ENCODE peak calls at places on chromosome 20, in five cellular contexts. F, G, Y, L and R are unnamed samples. For H3K9me3, the result is how much of the 10 kb centered on the place peaks cover.

GRCh38 chr20:64161595-64162238 is 2.5 kb upstream of the MYT1 start:
- DNase-seq in F (peak), G (peak), Y (no peak), L (no peak), R (no peak)

GRCh38 chr20:46713957-46714834 is 4.7 kb downstream of the SLC2A10 start:
- DNase-seq in F (no peak), G (no peak), Y (no peak), L (no peak), R (no peak)

GRCh38 chr20:50537546-50538201 is 27.5 kb downstream of the PTPN1 start:
- DNase-seq in F (no peak), G (no peak), Y (no peak), L (no peak), R (no peak)

GRCh38 chr20:30593572-30593971 is 663.9 kb upstream of the DEFB115 start:
- DNase-seq in F (no peak), G (no peak), Y (peak), L (no peak), R (no peak)

GRCh38 chr20:37801921-37802320 is 101.0 kb upstream of the VSTM2L start:
- DNase-seq in F (no peak), G (no peak), Y (no peak), L (no peak), R (no peak)

GRCh38 chr20:43963872-43964791 is 49.5 kb downstream of the TOX2 start:
- DNase-seq in F (no peak), G (no peak), Y (no peak), L (no peak), R (no peak)

GRCh38 chr20:64188682-64189529 is 24.7 kb downstream of the MYT1 start:
- DNase-seq in F (no peak), G (peak), Y (no peak), L (no peak), R (no peak)

GRCh38 chr20:37394543-37395410 is 48.8 kb downstream of the SRC start:
- DNase-seq in F (no peak), G (no peak), Y (no peak), L (no peak), R (no peak)

GRCh38 chr20:57625978-57626377 is 5.8 kb upstream of the ZBP1 start:
- DNase-seq in F (no peak), G (no peak), Y (no peak), L (no peak), R (no peak)

GRCh38 chr20:14481863-14482262 is 144.5 kb upstream of the FLRT3 start:
- DNase-seq in F (no peak), G (no peak), Y (no peak), L (no peak), R (no peak)

GRCh38 chr20:50519036-50519780 is 9.0 kb downstream of the PTPN1 start:
- DNase-seq in F (no peak), G (no peak), Y (no peak), L (no peak), R (no peak)

GRCh38 chr20:57947421-57948176 is 237.8 kb upstream of the PMEPA1 start:
- DNase-seq in F (no peak), G (no peak), Y (no peak), L (no peak), R (no peak)

GRCh38 chr20:58330692-58331091 is 21.2 kb downstream of the RAB22A start:
- DNase-seq in F (no peak), G (no peak), Y (peak), L (no peak), R (no peak)

GRCh38 chr20:61539706-61540360 is 287.8 kb downstream of the CDH4 start:
- DNase-seq in F (no peak), G (no peak), Y (no peak), L (no peak), R (no peak)

GRCh38 chr20:32285621-32286334 is 8.3 kb downstream of the KIF3B start:
- DNase-seq in F (no peak), G (peak), Y (no peak), L (no peak), R (no peak)
- TF ChIP-seq EP300 in F (no peak), G (no peak), Y (no peak), L (no peak), R (no peak)

GRCh38 chr20:62708591-62709536 is at the start of gene NTSR1:
- DNase-seq in F (peak), G (peak), Y (no peak), L (no peak), R (no peak)
- H3K4me3 ChIP-seq in F (peak), G (peak), Y (peak), L (no peak), R (peak)

GRCh38 chr20:15899972-15900371 is 673.3 kb downstream of the KIF16B start:
- DNase-seq in F (no peak), G (no peak), Y (no peak), L (no peak), R (no peak)

GRCh38 chr20:15902493-15902892 is 670.8 kb downstream of the KIF16B start:
- DNase-seq in F (peak), G (peak), Y (no peak), L (no peak), R (no peak)

GRCh38 chr20:15895560-15896084 is 677.6 kb downstream of the KIF16B start:
- DNase-seq in F (no peak), G (no peak), Y (no peak), L (no peak), R (no peak)

GRCh38 chr20:15905661-15906060 is 667.6 kb downstream of the KIF16B start:
- DNase-seq in F (no peak), G (no peak), Y (no peak), L (no peak), R (no peak)

DNA sequence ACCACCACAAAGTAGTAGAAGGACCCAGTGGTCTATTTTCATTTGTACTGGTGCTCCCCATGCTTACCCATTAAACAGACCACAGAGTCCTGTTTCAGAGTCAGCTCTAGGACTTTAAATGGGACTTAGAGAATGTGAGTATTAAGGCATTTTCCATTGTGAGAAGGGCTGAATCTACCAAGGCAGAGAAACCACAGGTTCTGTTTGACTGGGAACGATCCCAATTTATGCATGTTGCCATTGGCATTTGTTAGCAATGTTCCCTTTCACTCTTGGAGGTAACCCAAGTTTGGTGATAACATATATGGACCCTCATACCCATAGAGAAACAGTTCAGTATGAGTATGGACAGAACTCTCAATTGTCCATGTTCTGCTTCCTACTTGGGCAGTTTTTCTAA is 672.8 kb downstream of the KIF16B start:
- DNase-seq in F (no peak), G (no peak), Y (no peak), L (no peak), R (no peak)
- H3K9me3 ChIP-seq in F (under half), G (under half), Y (under half), L (under half), R (under half)

GRCh38 chr20:59434950-59435349 is 134.5 kb downstream of the EDN3 start:
- DNase-seq in F (no peak), G (no peak), Y (no peak), L (no peak), R (no peak)
- TF ChIP-seq EP300 in F (no peak), G (no peak), Y (no peak), L (no peak), R (no peak)

DNA sequence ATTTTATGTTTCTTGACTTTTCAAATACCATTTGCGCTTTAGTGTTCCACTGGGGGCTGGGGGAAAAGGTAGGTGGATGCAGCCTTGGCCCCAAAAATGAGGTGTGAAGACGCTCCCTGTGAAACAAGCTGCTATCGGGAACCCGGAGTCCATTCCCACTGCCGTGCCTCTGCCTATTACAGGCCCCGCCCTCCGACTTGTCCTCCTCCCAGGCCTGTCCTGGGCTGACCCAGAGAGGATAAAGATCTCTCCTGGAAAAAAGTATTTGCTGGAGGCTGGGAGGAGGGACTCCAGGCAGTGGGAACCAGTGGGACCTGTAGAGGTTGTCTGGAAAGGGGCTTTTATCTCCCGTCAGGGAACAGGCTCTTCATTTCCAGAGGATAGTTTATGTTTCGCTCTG is 215.0 kb downstream of the SLC24A3 start:
- DNase-seq in F (peak), G (no peak), Y (peak), L (no peak), R (no peak)
- H3K4me3 ChIP-seq in F (no peak), G (no peak), Y (no peak), L (no peak), R (no peak)

DNA sequence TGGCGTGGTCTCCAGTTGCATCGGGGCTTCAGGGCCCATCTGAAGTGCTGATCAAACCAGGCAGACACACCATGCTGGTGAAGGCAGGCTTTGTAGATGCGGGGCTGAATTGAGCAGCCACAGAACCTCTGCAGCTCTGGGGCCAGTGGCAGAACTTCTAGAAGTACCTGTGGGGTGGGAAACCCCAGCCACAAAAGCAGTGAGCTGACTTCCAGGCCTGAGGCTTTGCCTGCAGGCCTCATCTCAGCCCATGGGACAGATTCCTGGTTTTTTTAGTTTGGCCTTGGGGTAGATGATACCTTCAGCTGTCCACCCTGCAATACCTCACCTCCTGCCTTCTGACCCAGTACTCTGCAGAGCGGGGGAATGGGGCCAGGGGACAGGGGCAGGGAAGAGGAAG is 14.1 kb downstream of the C20orf173 start:
- DNase-seq in F (no peak), G (no peak), Y (no peak), L (no peak), R (no peak)
- H3K9me3 ChIP-seq in F (under half), G (under half), Y (under half), L (under half), R (under half)

DNA sequence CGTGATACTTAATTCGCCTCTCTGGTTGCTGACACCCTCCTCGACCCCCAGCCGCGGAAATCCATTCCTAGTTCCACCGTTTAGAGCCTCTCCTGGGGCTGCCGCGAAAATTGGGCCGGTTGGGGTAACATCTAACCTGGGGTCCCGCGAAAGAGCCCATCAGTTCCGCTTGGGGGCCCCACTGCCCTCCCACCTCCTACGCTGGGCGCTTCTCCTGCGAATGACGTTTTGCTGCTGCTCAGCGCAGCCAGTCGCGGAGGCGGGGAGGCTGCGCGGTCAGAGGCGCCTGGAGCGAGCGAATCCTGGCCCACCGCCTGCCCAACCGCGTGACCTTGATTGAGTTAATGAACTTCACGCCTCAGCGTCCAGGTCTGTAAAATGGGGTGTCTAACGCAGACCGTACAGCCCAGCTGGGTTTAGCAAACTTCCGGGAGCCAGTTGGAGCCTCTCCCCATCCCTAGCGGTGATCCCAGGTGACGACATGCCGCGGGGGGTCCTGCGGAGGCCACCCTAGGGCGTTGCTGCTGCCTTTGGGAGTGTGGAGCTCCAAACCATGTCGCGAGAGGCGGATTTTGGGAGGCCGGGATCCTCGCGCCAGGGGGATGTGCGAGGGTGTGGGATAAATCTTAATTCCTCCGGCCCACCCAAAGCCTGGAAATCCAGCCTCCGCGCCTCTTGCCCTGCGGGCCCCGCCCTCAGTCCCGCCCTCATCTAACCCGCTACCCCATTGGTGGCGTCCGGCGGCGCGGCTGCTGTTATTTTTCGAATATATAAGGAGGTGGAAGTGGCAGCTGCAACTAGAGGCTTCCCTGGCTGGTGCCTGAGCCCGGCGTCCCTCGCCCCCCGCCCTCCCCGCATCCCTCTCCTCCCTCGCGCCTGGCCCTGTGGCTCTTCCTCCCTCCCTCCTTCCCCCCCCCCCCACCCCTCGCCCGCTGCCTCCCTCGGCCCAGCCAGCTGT is at the start of gene CDC25B:
- DNase-seq in F (peak), G (peak), Y (peak), L (peak), R (peak)
- TF ChIP-seq EP300 in F (no peak), G (no peak), Y (no peak), L (peak), R (no peak)